ENCODE peak calls at places on chromosomes 7 and 10, in seven cellular contexts. L is dorsolateral prefrontal cortex, S is cardiac muscle cell, Y is PC-9, E is uterus, G is fibroblast of mammary gland, O is GM12865. D is an unnamed sample.

GRCh38 chr10:69801434-69802315 is at the start of gene COL13A1:
- DNase-seq in L (peak), S (peak), Y (peak), E (peak), G (peak), O (no peak), D (no peak)

GRCh38 chr10:9634466-9634865 is 1383.2 kb upstream of the CELF2 start:
- DNase-seq in L (no peak), S (no peak), Y (no peak), E (no peak), G (peak), O (no peak), D (peak)

GRCh38 chr10:103854265-103854686 is 1.1 kb downstream of the SH3PXD2A start:
- DNase-seq in L (no peak), S (peak), Y (no peak), E (no peak), G (peak), O (no peak), D (no peak)

GRCh38 chr7:122269241-122269640 is 35.3 kb downstream of the FEZF1 start:
- DNase-seq in L (no peak), S (peak), Y (no peak), E (no peak), G (no peak), O (no peak), D (no peak)

GRCh38 chr10:68606918-68607317 is 46.8 kb downstream of the TET1 start:
- DNase-seq in L (no peak), S (no peak), Y (no peak), E (no peak), G (peak), O (no peak), D (no peak)

GRCh38 chr10:28722065-28722803 is 44.9 kb downstream of the BAMBI start:
- DNase-seq in L (peak), S (peak), Y (no peak), E (peak), G (peak), O (no peak), D (no peak)

GRCh38 chr7:120218702-120219101 is 54.3 kb upstream of the KCND2 start:
- DNase-seq in L (no peak), S (no peak), Y (no peak), E (peak), G (peak), O (no peak), D (no peak)

GRCh38 chr7:54888067-54888735 is 129.2 kb upstream of the SEC61G start:
- DNase-seq in L (peak), S (peak), Y (no peak), E (no peak), G (peak), O (no peak), D (no peak)

GRCh38 chr10:118966131-118967125 is 63.1 kb upstream of the NANOS1 start:
- DNase-seq in L (no peak), S (no peak), Y (no peak), E (no peak), G (peak), O (no peak), D (no peak)

GRCh38 chr7:117098457-117098856 is 145.2 kb downstream of the ST7 start:
- DNase-seq in L (no peak), S (no peak), Y (no peak), E (no peak), G (peak), O (no peak), D (peak)

GRCh38 chr7:90387470-90388240 is 15.6 kb upstream of the CLDN12 start:
- DNase-seq in L (no peak), S (no peak), Y (no peak), E (no peak), G (peak), O (no peak), D (no peak)

GRCh38 chr7:82376739-82377138 is 66.8 kb downstream of the CACNA2D1 start:
- DNase-seq in L (no peak), S (no peak), Y (no peak), E (no peak), G (no peak), O (no peak), D (no peak)

GRCh38 chr7:88091988-88092675 is 127.7 kb downstream of the SRI start:
- DNase-seq in L (no peak), S (no peak), Y (no peak), E (no peak), G (no peak), O (no peak), D (no peak)

GRCh38 chr7:95609277-95609971 is 13.1 kb upstream of the PDK4 start:
- DNase-seq in L (no peak), S (no peak), Y (no peak), E (peak), G (peak), O (no peak), D (no peak)

GRCh38 chr7:75920431-75921161 is 5.6 kb downstream of the POR start:
- DNase-seq in L (no peak), S (no peak), Y (no peak), E (no peak), G (peak), O (no peak), D (no peak)

DNA sequence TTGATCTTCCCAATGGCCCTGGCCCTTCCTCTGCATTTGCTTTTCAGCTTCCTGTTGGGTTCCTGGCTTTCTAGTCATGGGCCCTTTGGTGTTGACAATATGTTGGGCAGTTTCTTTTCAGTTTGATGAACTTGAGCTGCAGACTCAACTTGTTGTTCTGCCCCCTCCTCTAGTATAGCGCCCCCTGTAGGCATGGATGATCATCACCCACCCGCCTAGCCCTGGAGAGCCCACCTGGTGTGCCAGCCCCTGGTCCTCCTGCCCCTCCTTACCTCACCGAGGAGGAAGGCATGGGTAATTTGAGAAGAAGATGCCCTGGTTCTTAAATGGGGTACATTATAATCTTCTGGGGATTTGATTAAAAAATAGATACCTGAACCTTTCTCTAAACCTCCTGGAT is 271.2 kb downstream of the SNX10 start:
- DNase-seq in L (no peak), S (no peak), Y (no peak), E (no peak), G (no peak), O (no peak), D (no peak)
- TF ChIP-seq CTCF in L (no peak), S (no peak), Y (peak), E (no peak), G (no peak), O (no peak), D (no peak)

DNA sequence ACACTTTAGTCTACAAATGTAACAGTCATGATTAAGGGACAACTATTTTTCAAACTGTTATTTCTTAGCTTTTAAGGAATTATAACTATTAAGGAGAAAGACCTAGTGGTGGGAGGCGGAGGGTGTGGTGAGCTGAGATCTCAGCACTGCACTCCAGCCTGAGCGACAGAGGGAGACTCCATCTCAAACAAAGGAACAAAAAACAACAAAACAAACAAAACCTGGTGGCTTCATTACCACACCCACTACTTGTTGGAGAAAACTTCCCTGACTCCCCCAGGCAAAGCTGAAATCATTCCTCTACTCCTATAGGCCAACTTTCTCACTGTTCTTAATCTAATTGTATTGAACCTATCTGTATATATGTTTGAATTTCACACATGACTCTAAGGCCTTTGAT is 3.2 kb downstream of the POLR1F start:
- DNase-seq in L (no peak), S (no peak), Y (no peak), E (no peak), G (no peak), O (no peak), D (no peak)
- H3K4me3 ChIP-seq in L (no peak), S (no peak), Y (no peak), E (no peak), G (no peak), O (no peak), D (no peak)

GRCh38 chr10:113683300-113683699 is 3.6 kb downstream of the CASP7 start:
- DNase-seq in L (no peak), S (no peak), Y (no peak), E (no peak), G (no peak), O (peak), D (no peak)

GRCh38 chr10:113680172-113681111 is 730 bp downstream of the CASP7 start:
- DNase-seq in L (peak), S (peak), Y (peak), E (peak), G (peak), O (peak), D (no peak)

GRCh38 chr10:113681533-113682470 is 2.1 kb downstream of the CASP7 start:
- DNase-seq in L (no peak), S (no peak), Y (no peak), E (no peak), G (peak), O (peak), D (no peak)

GRCh38 chr10:113679463-113680171 is at the start of gene CASP7:
- DNase-seq in L (peak), S (peak), Y (peak), E (peak), G (peak), O (peak), D (peak)
- TF ChIP-seq CTCF in L (no peak), S (no peak), Y (no peak), E (no peak), G (no peak), O (peak), D (no peak)

GRCh38 chr10:62814901-62815372 is 1.2 kb downstream of the EGR2 start:
- DNase-seq in L (peak), S (no peak), Y (no peak), E (no peak), G (no peak), O (no peak), D (no peak)
- H3K4me3 ChIP-seq in L (peak), S (peak), Y (no peak), E (peak), G (peak), O (peak), D (peak)

GRCh38 chr7:151378011-151378410 is 31.8 kb downstream of the WDR86 start:
- DNase-seq in L (no peak), S (no peak), Y (no peak), E (no peak), G (no peak), O (no peak), D (no peak)
- TF ChIP-seq CTCF in L (no peak), S (no peak), Y (no peak), E (no peak), G (no peak), O (no peak), D (no peak)

DNA sequence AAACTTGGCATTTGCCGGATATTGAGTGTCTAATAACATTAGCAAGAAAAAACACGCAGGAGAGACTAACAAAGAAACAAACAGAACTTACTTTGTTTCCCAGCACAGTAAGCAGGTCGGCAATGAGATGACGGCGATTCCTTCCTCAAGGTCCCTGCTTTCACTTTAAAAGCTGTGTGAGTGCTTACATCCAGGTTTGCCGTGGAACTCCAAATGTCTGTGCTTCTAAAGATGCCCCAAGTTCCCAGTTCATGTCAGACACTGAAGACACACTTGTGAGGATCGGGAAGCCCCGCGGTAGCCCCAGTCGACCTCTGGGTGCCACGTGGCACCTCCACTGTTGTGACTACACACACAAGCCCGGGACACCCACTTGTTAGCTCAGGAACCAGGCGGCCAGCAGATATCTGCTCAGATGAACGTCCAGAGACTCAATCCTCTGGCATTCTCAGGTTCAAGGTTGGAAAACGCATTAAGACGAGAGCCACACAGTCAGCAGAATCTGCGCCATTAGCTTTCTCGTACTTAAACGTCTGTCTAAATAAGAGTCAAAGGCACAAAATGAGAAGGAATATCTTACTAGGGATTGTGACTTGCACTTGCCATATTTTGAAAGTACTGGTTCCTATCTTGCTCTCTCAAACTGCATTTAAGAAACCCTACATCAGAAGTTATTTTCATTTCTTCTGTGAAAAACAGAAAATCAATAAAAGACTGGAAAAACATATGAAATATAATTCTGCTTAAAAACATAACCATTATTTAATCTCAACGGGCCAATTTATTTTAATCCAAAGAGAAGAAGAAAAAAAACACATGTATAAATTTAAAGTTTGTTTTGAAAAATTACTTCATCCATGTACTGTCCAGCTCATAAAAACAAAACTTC is 207.6 kb upstream of the KLF14 start:
- DNase-seq in L (no peak), S (no peak), Y (no peak), E (peak), G (peak), O (peak), D (no peak)
- H3K4me3 ChIP-seq in L (peak), S (no peak), Y (no peak), E (peak), G (peak), O (peak), D (peak)

GRCh38 chr7:100573691-100574361 is at the start of gene SAP25:
- DNase-seq in L (no peak), S (no peak), Y (peak), E (no peak), G (no peak), O (no peak), D (no peak)

GRCh38 chr7:100572281-100572948 is 1.3 kb downstream of the SAP25 start:
- DNase-seq in L (no peak), S (no peak), Y (no peak), E (no peak), G (no peak), O (no peak), D (no peak)

GRCh38 chr7:100574362-100575205 is 884 bp upstream of the SAP25 start:
- DNase-seq in L (no peak), S (no peak), Y (peak), E (peak), G (no peak), O (no peak), D (no peak)

GRCh38 chr7:100571829-100572116 is 1.9 kb downstream of the SAP25 start:
- DNase-seq in L (no peak), S (no peak), Y (no peak), E (no peak), G (no peak), O (no peak), D (no peak)

GRCh38 chr7:100572949-100573675 is 588 bp downstream of the SAP25 start:
- DNase-seq in L (no peak), S (no peak), Y (peak), E (no peak), G (no peak), O (no peak), D (no peak)
- TF ChIP-seq CTCF in L (no peak), S (no peak), Y (no peak), E (no peak), G (no peak), O (no peak), D (no peak)

DNA sequence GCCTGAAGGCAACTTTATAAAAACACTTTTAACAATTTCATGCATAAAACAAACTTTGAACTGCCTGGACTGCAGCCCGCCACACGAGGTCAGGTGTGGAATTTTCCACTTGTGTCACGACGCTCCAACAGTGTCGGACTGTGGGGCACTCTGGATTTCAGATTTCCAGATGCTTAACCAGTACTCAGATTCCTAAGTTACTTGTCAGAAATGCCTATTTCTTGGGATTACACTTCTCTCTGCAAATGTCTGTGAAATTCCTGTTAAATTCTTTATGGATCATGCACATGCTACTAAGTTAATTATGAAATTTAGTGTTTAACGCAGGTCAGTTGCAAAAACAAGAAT is 477 bp upstream of the GPER1 start:
- DNase-seq in L (no peak), S (no peak), Y (no peak), E (no peak), G (no peak), O (no peak), D (no peak)
- H3K4me3 ChIP-seq in L (peak), S (peak), Y (no peak), E (peak), G (peak), O (peak), D (no peak)

GRCh38 chr10:78210548-78210947 is 176.9 kb downstream of the RPS24 start:
- DNase-seq in L (no peak), S (no peak), Y (no peak), E (no peak), G (no peak), O (peak), D (no peak)

GRCh38 chr10:78210976-78211375 is 177.3 kb downstream of the RPS24 start:
- DNase-seq in L (no peak), S (no peak), Y (no peak), E (no peak), G (no peak), O (no peak), D (no peak)

GRCh38 chr10:78212786-78213175 is 179.1 kb downstream of the RPS24 start:
- DNase-seq in L (no peak), S (no peak), Y (no peak), E (no peak), G (no peak), O (no peak), D (no peak)

GRCh38 chr10:78212134-78212785 is 178.6 kb downstream of the RPS24 start:
- DNase-seq in L (no peak), S (no peak), Y (no peak), E (peak), G (peak), O (no peak), D (no peak)

DNA sequence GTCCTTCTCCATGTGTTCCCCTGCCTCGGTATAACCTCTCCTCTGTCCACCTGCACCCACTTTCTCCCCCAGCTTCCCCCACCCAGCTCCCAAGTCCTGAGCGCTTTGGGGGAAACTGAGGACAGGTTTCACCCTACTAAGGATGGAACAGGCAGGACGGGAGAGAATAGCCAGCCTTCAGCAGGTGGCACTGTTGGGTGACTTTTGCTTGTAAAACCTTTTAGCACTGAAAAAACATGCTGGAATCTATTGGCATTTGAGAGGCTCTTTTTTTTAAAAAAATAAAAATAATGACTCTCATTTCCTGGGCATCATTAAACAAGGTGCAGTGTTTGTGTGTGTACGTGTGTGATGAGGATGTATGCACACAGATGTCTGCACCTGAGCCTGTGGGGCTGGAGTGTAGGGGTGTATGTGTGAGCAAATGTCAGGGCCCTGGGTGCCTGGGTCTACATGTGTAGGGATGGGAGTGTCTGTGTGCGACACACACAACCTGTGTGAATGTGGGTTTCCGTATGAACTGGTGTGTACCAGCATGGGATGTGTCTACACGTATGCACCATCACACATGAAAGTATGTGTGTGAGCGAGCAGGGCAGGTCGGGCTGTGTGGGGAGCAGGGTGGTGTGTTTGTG is 177.9 kb downstream of the RPS24 start:
- DNase-seq in L (peak), S (peak), Y (no peak), E (no peak), G (peak), O (no peak), D (peak)
- TF ChIP-seq CTCF in L (peak), S (peak), Y (peak), E (peak), G (peak), O (peak), D (peak)

DNA sequence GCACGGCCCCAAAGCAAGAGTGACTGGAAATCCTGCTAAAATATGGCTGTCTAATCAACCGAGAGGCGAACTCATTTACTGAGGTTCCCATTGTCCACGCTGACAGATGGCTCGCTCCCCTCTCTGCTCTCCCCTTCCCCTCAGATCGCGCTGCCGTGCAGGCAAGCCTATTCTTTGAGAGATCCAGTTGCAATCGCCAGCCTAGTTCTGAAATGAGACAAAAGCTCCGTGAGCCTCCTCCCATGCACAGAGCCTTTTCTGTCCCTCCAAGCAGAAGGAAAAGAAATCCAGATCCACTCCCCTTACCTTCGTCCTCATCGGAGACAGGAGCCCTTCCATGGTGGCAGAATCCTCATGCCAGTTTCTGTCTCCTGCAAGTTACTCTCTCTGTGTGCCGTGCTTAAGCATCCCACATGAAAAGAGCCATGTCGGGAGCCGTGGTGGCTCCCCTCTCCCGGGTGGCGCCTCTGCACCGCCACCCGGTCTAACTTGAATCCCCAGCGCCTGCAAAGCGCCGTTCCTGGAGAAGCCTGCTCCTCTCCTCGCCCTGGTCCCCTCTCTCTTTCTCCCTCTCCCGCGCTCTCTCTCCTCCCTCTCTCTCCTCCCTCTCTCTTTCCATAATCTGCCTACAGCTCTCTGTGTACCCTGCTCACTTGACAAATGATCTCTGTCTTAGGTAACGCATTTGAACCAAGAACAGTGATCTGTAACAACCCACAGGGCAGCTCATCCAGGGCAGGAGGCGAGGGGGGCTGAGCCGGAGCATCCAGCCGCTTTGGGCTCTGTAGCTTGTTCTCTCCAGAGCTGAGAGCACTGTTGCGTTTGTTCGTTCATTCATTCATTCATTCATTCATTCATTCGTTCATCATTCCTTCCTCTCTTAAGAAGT is 156.8 kb downstream of the FRMD4A start:
- DNase-seq in L (peak), S (peak), Y (no peak), E (no peak), G (no peak), O (no peak), D (no peak)
- H3K4me3 ChIP-seq in L (peak), S (peak), Y (peak), E (peak), G (no peak), O (peak), D (peak)